ENCODE peak calls at places on chromosomes 6 and 20, in four cellular contexts. Z is H9, I is IMR-90, X is H1. N is an unnamed sample.

GRCh38 chr6:132695773-132696172 is 18.1 kb downstream of the VNN1 start:
- DNase-seq in X (no peak), Z (no peak), I (no peak), N (no peak)

GRCh38 chr6:98295776-98296175 is 538.6 kb upstream of the POU3F2 start:
- DNase-seq in Z (no peak), I (no peak), X (no peak), N (peak)

GRCh38 chr6:163001341-163001740 is 273.6 kb downstream of the PACRG start:
- DNase-seq in Z (no peak), X (no peak), I (no peak), N (no peak)

GRCh38 chr6:90538651-90539050 is 48.2 kb downstream of the MAP3K7 start:
- DNase-seq in I (peak), Z (no peak), X (no peak), N (no peak)

GRCh38 chr6:9025796-9026195 is 590.5 kb upstream of the SLC35B3 start:
- DNase-seq in I (no peak), X (no peak), Z (no peak), N (no peak)

GRCh38 chr20:19786311-19786710 is 28.3 kb downstream of the RIN2 start:
- DNase-seq in I (peak), Z (peak), X (no peak), N (peak)

GRCh38 chr20:63979549-63980316 is at the start of gene SAMD10:
- DNase-seq in Z (peak), I (peak), X (no peak), N (peak)

GRCh38 chr6:27188885-27189418 is 58.5 kb upstream of the PRSS16 start:
- DNase-seq in I (peak), Z (peak), X (no peak), N (peak)

GRCh38 chr20:24827603-24828295 is 121.3 kb upstream of the CST7 start:
- DNase-seq in I (no peak), Z (no peak), X (no peak), N (no peak)

GRCh38 chr6:157172830-157173536 is 150.3 kb downstream of the TMEM242 start:
- DNase-seq in I (no peak), Z (no peak), X (no peak), N (no peak)

GRCh38 chr20:42364446-42364845 is 746.3 kb upstream of the CHD6 start:
- DNase-seq in Z (no peak), X (no peak), I (no peak), N (no peak)

GRCh38 chr6:83867527-83868161 is 8.2 kb downstream of the CYB5R4 start:
- DNase-seq in Z (no peak), I (peak), X (no peak), N (peak)

GRCh38 chr6:9397981-9398559 is 962.7 kb upstream of the SLC35B3 start:
- DNase-seq in X (no peak), I (no peak), Z (no peak), N (peak)

GRCh38 chr6:40876336-40876735 is 162.7 kb downstream of the UNC5CL start:
- DNase-seq in Z (no peak), X (no peak), I (no peak), N (no peak)

GRCh38 chr6:77492529-77492928 is 29.2 kb upstream of the HTR1B start:
- DNase-seq in X (no peak), Z (no peak), I (no peak), N (no peak)

GRCh38 chr6:33424855-33425667 is 5.2 kb downstream of the SYNGAP1 start:
- DNase-seq in Z (no peak), X (no peak), I (no peak), N (no peak)

GRCh38 chr20:52974155-52974554 is 2.0 kb downstream of the TSHZ2 start:
- DNase-seq in X (no peak), Z (no peak), I (no peak), N (no peak)

GRCh38 chr6:16760536-16761468 is at the start of gene ATXN1:
- DNase-seq in Z (peak), I (peak), X (no peak), N (peak)

GRCh38 chr20:43188234-43188653 is 1.5 kb downstream of the PTPRT start:
- DNase-seq in Z (no peak), I (no peak), X (no peak), N (peak)

GRCh38 chr6:29769336-29769735 is 46.1 kb downstream of the HLA-F start:
- DNase-seq in I (no peak), X (no peak), Z (peak), N (no peak)

GRCh38 chr6:136751478-136751956 is 40.8 kb downstream of the MAP3K5 start:
- DNase-seq in I (peak), Z (no peak), X (no peak), N (no peak)

GRCh38 chr6:163264662-163265035 is 149.9 kb upstream of the QKI start:
- DNase-seq in Z (no peak), X (no peak), I (no peak), N (no peak)

GRCh38 chr6:15921243-15921642 is 207.6 kb upstream of the MYLIP start:
- DNase-seq in X (no peak), Z (no peak), I (no peak), N (no peak)

GRCh38 chr6:2810092-2810671 is 31.5 kb downstream of the SERPINB1 start:
- DNase-seq in Z (no peak), I (peak), X (no peak), N (no peak)

GRCh38 chr20:4544765-4545164 is 176.9 kb upstream of the PRND start:
- DNase-seq in X (no peak), Z (no peak), I (peak), N (no peak)

GRCh38 chr20:20407891-20408805 is 40.2 kb downstream of the INSM1 start:
- DNase-seq in X (no peak), Z (no peak), I (peak), N (peak)

GRCh38 chr6:113375950-113376846 is 480.9 kb upstream of the MARCKS start:
- DNase-seq in X (no peak), I (peak), Z (no peak), N (peak)

GRCh38 chr6:130156908-130157307 is 65.8 kb downstream of the SAMD3 start:
- DNase-seq in I (no peak), Z (no peak), X (no peak), N (no peak)

GRCh38 chr6:47631248-47632196 is 66.9 kb upstream of the ADGRF4 start:
- DNase-seq in X (peak), I (peak), Z (no peak), N (peak)

GRCh38 chr6:4380881-4381281 is 245.5 kb upstream of the ECI2 start:
- DNase-seq in X (no peak), Z (no peak), I (no peak), N (no peak)
- H4K5ac ChIP-seq in X (no peak), Z (no peak), I (peak), N (no peak)

DNA sequence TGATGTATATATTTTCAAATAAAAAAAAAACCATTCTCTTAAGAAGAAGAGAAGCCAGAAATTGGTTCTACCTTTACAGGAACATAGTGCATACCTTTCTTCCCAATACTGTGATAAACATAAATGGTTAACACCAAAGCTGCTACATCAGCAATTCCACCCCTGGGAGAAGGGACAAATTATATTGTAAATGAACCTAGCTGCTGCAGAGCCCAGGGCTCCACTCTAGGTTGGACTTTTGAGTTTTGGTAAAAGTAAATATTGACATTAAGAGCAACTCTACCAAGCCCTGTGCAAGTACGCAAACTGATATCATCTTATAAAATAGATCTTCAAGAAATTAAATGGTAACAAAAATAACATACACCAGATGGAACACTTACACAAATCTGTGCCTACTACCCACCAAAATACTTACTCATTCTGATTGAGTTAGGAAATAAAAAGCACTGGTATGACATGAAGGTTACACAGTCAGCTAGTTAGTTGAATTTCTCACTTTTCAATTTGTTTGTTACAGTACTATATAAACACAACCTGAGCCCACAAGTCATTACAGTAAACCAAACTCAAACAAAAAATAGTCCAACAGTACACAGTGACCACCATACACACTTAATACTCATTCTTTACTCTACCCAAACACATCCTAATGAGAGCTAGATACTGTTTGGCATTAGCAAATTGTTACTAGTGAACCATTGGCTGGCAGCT is 223.3 kb upstream of the HEY2 start:
- DNase-seq in I (no peak), X (no peak), Z (no peak), N (no peak)
- H4K5ac ChIP-seq in I (no peak), X (no peak), Z (no peak), N (no peak)

GRCh38 chr6:168815229-168815628 is 374.2 kb downstream of the SMOC2 start:
- DNase-seq in X (no peak), Z (no peak), I (no peak), N (no peak)
- H4K5ac ChIP-seq in X (no peak), Z (no peak), I (no peak), N (no peak)

DNA sequence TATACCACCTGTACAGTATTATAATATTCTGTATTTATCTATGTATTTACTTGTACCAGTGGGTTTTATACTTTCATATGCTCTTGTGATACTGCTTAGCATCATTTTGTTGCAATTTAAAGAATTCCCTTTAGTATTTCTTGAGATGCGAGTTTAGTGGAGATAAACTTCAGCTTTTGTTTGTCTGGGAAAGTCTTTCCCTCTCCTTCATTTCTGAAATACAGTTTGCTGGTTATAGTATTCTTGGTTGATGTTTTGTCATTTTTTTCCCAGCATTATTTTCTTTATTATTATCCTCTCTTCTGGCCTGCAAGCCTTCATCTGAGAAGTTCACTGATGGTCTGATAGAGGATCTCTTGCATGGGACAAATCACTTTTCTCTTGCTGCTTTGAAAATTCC is 136.6 kb upstream of the MCHR2 start:
- DNase-seq in I (no peak), X (no peak), Z (no peak), N (no peak)
- H4K5ac ChIP-seq in I (no peak), X (no peak), Z (no peak), N (no peak)

GRCh38 chr6:73152998-73153757 is 72.1 kb downstream of the KHDC1L start:
- DNase-seq in X (no peak), I (peak), Z (no peak), N (no peak)
- H4K5ac ChIP-seq in X (no peak), I (no peak), Z (no peak), N (no peak)

DNA sequence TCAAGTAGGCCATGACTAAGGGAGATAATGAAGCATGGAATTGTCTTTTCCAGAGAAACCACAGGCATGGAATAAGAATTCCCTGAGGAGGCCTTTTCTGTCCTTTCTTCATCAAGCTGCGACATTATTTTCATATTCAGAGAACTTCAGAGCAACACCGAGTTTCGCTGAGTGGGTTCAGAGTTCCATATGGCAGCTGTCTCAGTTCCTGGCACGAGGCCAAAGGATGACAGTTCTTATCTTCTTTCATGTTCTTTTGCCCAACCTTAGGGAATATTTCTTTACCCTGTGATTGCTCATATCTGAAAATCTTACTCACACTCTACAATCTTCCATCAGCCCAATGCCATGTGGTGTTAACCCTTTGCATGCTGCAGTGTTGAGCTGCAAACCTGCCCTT is 135.3 kb upstream of the BMP2 start:
- DNase-seq in I (no peak), Z (no peak), X (no peak), N (peak)
- H4K5ac ChIP-seq in I (no peak), Z (no peak), X (no peak), N (no peak)

DNA sequence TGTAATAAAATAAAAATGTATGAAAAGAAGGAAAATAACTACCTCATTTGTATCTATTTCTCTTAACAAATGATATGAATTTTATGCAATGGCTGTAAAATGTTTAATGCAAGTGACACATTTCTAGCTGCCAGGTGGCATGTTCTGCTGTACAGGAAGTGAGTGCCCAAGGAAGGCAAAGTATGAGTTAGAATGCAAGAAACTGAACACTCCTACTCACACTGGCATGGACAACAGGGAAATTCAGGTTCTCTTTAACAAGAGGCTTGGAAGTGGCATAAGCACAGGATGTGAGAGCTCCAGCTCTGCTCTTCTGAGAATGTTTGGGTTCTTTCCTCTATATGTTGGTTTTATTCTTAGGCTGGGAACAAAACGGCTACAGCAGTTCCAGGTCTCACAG is 20.4 kb upstream of the LAMA4 start:
- DNase-seq in X (no peak), I (no peak), Z (no peak), N (no peak)
- H4K5ac ChIP-seq in X (no peak), I (no peak), Z (no peak), N (no peak)

GRCh38 chr6:144413418-144413817 is 128.3 kb downstream of the UTRN start:
- DNase-seq in X (no peak), I (peak), Z (no peak), N (no peak)
- H4K5ac ChIP-seq in X (no peak), I (no peak), Z (no peak), N (no peak)